ENCODE peak calls at places on chromosomes 1 and 21, in nine cellular contexts. One of them, this sample, is unnamed.

GRCh38 chr1:17858027-17858426 is 102.9 kb downstream of the ACTL8 start:
- DNase-seq in fibroblast of pulmonary artery: peak
- DNase-seq in NB4: no peak
- DNase-seq in RWPE1: no peak
- DNase-seq in colonic mucosa: no peak
- DNase-seq in WTC11: no peak
- DNase-seq in thoracic aorta: no peak
- DNase-seq in PC-9: no peak
- DNase-seq in fibroblast of mammary gland: peak
- DNase-seq in this sample: no peak

GRCh38 chr1:221637641-221638041 is 104.2 kb downstream of the DUSP10 start:
- DNase-seq in fibroblast of pulmonary artery: peak
- DNase-seq in NB4: no peak
- DNase-seq in RWPE1: no peak
- DNase-seq in colonic mucosa: no peak
- DNase-seq in WTC11: no peak
- DNase-seq in thoracic aorta: no peak
- DNase-seq in PC-9: no peak
- DNase-seq in fibroblast of mammary gland: peak
- DNase-seq in this sample: peak

GRCh38 chr21:25911730-25912401 is 177.1 kb downstream of the GABPA start:
- DNase-seq in fibroblast of pulmonary artery: no peak
- DNase-seq in NB4: no peak
- DNase-seq in RWPE1: no peak
- DNase-seq in colonic mucosa: peak
- DNase-seq in WTC11: no peak
- DNase-seq in thoracic aorta: no peak
- DNase-seq in PC-9: no peak
- DNase-seq in fibroblast of mammary gland: no peak
- DNase-seq in this sample: no peak

GRCh38 chr1:191831572-191831971 is 326.7 kb upstream of the RGS18 start:
- DNase-seq in fibroblast of pulmonary artery: peak
- DNase-seq in NB4: peak
- DNase-seq in RWPE1: no peak
- DNase-seq in colonic mucosa: no peak
- DNase-seq in WTC11: no peak
- DNase-seq in thoracic aorta: no peak
- DNase-seq in PC-9: no peak
- DNase-seq in fibroblast of mammary gland: no peak
- DNase-seq in this sample: no peak

GRCh38 chr1:41005876-41006275 is 15.6 kb downstream of the SLFNL1 start:
- DNase-seq in fibroblast of pulmonary artery: no peak
- DNase-seq in NB4: no peak
- DNase-seq in RWPE1: no peak
- DNase-seq in colonic mucosa: no peak
- DNase-seq in WTC11: no peak
- DNase-seq in thoracic aorta: no peak
- DNase-seq in PC-9: no peak
- DNase-seq in fibroblast of mammary gland: no peak
- DNase-seq in this sample: no peak

GRCh38 chr1:160129046-160129445 is 13.5 kb downstream of the ATP1A2 start:
- DNase-seq in fibroblast of pulmonary artery: no peak
- DNase-seq in NB4: no peak
- DNase-seq in RWPE1: no peak
- DNase-seq in colonic mucosa: no peak
- DNase-seq in WTC11: no peak
- DNase-seq in thoracic aorta: no peak
- DNase-seq in PC-9: no peak
- DNase-seq in fibroblast of mammary gland: peak
- DNase-seq in this sample: no peak

GRCh38 chr1:182484067-182484466 is 34.1 kb downstream of the RGSL1 start:
- DNase-seq in fibroblast of pulmonary artery: no peak
- DNase-seq in NB4: no peak
- DNase-seq in RWPE1: no peak
- DNase-seq in colonic mucosa: no peak
- DNase-seq in WTC11: no peak
- DNase-seq in thoracic aorta: no peak
- DNase-seq in PC-9: no peak
- DNase-seq in fibroblast of mammary gland: no peak
- DNase-seq in this sample: no peak

GRCh38 chr1:15016526-15016925 is 137.0 kb upstream of the TMEM51 start:
- DNase-seq in fibroblast of pulmonary artery: no peak
- DNase-seq in NB4: peak
- DNase-seq in RWPE1: no peak
- DNase-seq in colonic mucosa: no peak
- DNase-seq in WTC11: no peak
- DNase-seq in thoracic aorta: no peak
- DNase-seq in PC-9: no peak
- DNase-seq in fibroblast of mammary gland: no peak
- DNase-seq in this sample: no peak

GRCh38 chr1:31155216-31155806 is 84.4 kb downstream of the NKAIN1 start:
- DNase-seq in fibroblast of pulmonary artery: peak
- DNase-seq in NB4: peak
- DNase-seq in RWPE1: peak
- DNase-seq in colonic mucosa: peak
- DNase-seq in WTC11: peak
- DNase-seq in thoracic aorta: no peak
- DNase-seq in PC-9: peak
- DNase-seq in fibroblast of mammary gland: peak
- DNase-seq in this sample: no peak

GRCh38 chr1:31785020-31785946 is 21.1 kb upstream of the ADGRB2 start:
- DNase-seq in fibroblast of pulmonary artery: no peak
- DNase-seq in NB4: peak
- DNase-seq in RWPE1: no peak
- DNase-seq in colonic mucosa: no peak
- DNase-seq in WTC11: peak
- DNase-seq in thoracic aorta: no peak
- DNase-seq in PC-9: no peak
- DNase-seq in fibroblast of mammary gland: no peak
- DNase-seq in this sample: no peak

GRCh38 chr1:8682573-8682972 is 134.9 kb downstream of the RERE start:
- DNase-seq in fibroblast of pulmonary artery: no peak
- DNase-seq in NB4: no peak
- DNase-seq in RWPE1: peak
- DNase-seq in colonic mucosa: no peak
- DNase-seq in WTC11: no peak
- DNase-seq in thoracic aorta: no peak
- DNase-seq in PC-9: peak
- DNase-seq in fibroblast of mammary gland: no peak
- DNase-seq in this sample: no peak

GRCh38 chr1:2082064-2082463 is 31.9 kb downstream of the PRKCZ start:
- DNase-seq in fibroblast of pulmonary artery: no peak
- DNase-seq in NB4: no peak
- DNase-seq in RWPE1: no peak
- DNase-seq in colonic mucosa: no peak
- DNase-seq in WTC11: no peak
- DNase-seq in thoracic aorta: no peak
- DNase-seq in PC-9: no peak
- DNase-seq in fibroblast of mammary gland: no peak
- DNase-seq in this sample: no peak

GRCh38 chr1:2085080-2085479 is 34.9 kb downstream of the PRKCZ start:
- DNase-seq in fibroblast of pulmonary artery: no peak
- DNase-seq in NB4: no peak
- DNase-seq in RWPE1: no peak
- DNase-seq in colonic mucosa: no peak
- DNase-seq in WTC11: no peak
- DNase-seq in thoracic aorta: no peak
- DNase-seq in PC-9: no peak
- DNase-seq in fibroblast of mammary gland: no peak
- DNase-seq in this sample: no peak

GRCh38 chr1:2083666-2084065 is 33.5 kb downstream of the PRKCZ start:
- DNase-seq in fibroblast of pulmonary artery: no peak
- DNase-seq in NB4: no peak
- DNase-seq in RWPE1: no peak
- DNase-seq in colonic mucosa: no peak
- DNase-seq in WTC11: no peak
- DNase-seq in thoracic aorta: no peak
- DNase-seq in PC-9: no peak
- DNase-seq in fibroblast of mammary gland: no peak
- DNase-seq in this sample: no peak

GRCh38 chr1:2086446-2087082 is 36.4 kb downstream of the PRKCZ start:
- DNase-seq in fibroblast of pulmonary artery: no peak
- DNase-seq in NB4: no peak
- DNase-seq in RWPE1: no peak
- DNase-seq in colonic mucosa: no peak
- DNase-seq in WTC11: no peak
- DNase-seq in thoracic aorta: no peak
- DNase-seq in PC-9: no peak
- DNase-seq in fibroblast of mammary gland: no peak
- DNase-seq in this sample: no peak

DNA sequence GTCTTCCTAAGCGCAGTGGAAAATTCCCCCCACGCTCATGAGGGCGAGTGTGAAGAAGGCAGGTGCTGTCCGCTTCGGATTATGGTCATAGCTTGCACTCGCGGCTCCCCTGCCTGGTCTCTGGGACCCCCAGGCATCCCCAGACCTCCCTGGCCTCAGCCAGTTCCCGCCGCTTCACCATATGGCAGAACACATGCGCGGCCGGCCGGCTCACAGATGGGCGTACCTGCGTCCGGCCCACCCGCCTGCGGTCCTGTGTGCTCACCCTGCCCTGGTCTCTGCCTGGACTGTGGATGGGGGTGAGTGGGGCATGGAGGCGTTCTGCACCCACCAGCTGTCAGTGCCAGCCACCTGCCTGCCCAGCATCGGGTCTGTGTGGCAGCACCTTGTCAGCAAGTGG is 34.1 kb downstream of the PRKCZ start:
- DNase-seq in fibroblast of pulmonary artery: no peak
- DNase-seq in NB4: no peak
- DNase-seq in RWPE1: no peak
- DNase-seq in colonic mucosa: no peak
- DNase-seq in WTC11: no peak
- DNase-seq in thoracic aorta: no peak
- DNase-seq in PC-9: no peak
- DNase-seq in fibroblast of mammary gland: no peak
- DNase-seq in this sample: no peak
- TF ChIP-seq CTCF in fibroblast of pulmonary artery: no peak
- TF ChIP-seq CTCF in NB4: no peak
- TF ChIP-seq CTCF in RWPE1: no peak
- TF ChIP-seq CTCF in colonic mucosa: no peak
- TF ChIP-seq CTCF in WTC11: no peak
- TF ChIP-seq CTCF in thoracic aorta: no peak
- TF ChIP-seq CTCF in PC-9: no peak
- TF ChIP-seq CTCF in fibroblast of mammary gland: no peak
- TF ChIP-seq CTCF in this sample: no peak

GRCh38 chr21:44568667-44569556 is 4.6 kb upstream of the KRTAP10-4 start:
- DNase-seq in fibroblast of pulmonary artery: no peak
- DNase-seq in NB4: no peak
- DNase-seq in RWPE1: no peak
- DNase-seq in colonic mucosa: no peak
- DNase-seq in WTC11: no peak
- DNase-seq in thoracic aorta: no peak
- DNase-seq in PC-9: no peak
- DNase-seq in fibroblast of mammary gland: no peak
- DNase-seq in this sample: no peak
- TF ChIP-seq CTCF in fibroblast of pulmonary artery: no peak
- TF ChIP-seq CTCF in NB4: no peak
- TF ChIP-seq CTCF in RWPE1: no peak
- TF ChIP-seq CTCF in colonic mucosa: no peak
- TF ChIP-seq CTCF in WTC11: no peak
- TF ChIP-seq CTCF in thoracic aorta: no peak
- TF ChIP-seq CTCF in PC-9: no peak
- TF ChIP-seq CTCF in fibroblast of mammary gland: no peak
- TF ChIP-seq CTCF in this sample: no peak

GRCh38 chr21:43826623-43826974 is 37.2 kb downstream of the RRP1 start:
- DNase-seq in fibroblast of pulmonary artery: no peak
- DNase-seq in NB4: no peak
- DNase-seq in RWPE1: no peak
- DNase-seq in colonic mucosa: no peak
- DNase-seq in WTC11: no peak
- DNase-seq in thoracic aorta: no peak
- DNase-seq in PC-9: no peak
- DNase-seq in fibroblast of mammary gland: no peak
- DNase-seq in this sample: no peak

GRCh38 chr21:43825610-43825935 is 36.2 kb downstream of the RRP1 start:
- DNase-seq in fibroblast of pulmonary artery: no peak
- DNase-seq in NB4: no peak
- DNase-seq in RWPE1: no peak
- DNase-seq in colonic mucosa: no peak
- DNase-seq in WTC11: no peak
- DNase-seq in thoracic aorta: no peak
- DNase-seq in PC-9: no peak
- DNase-seq in fibroblast of mammary gland: no peak
- DNase-seq in this sample: no peak

GRCh38 chr21:43827015-43827611 is 37.7 kb downstream of the RRP1 start:
- DNase-seq in fibroblast of pulmonary artery: peak
- DNase-seq in NB4: no peak
- DNase-seq in RWPE1: no peak
- DNase-seq in colonic mucosa: no peak
- DNase-seq in WTC11: no peak
- DNase-seq in thoracic aorta: no peak
- DNase-seq in PC-9: no peak
- DNase-seq in fibroblast of mammary gland: peak
- DNase-seq in this sample: no peak

GRCh38 chr21:43824883-43825609 is 35.7 kb downstream of the RRP1 start:
- DNase-seq in fibroblast of pulmonary artery: no peak
- DNase-seq in NB4: no peak
- DNase-seq in RWPE1: no peak
- DNase-seq in colonic mucosa: peak
- DNase-seq in WTC11: no peak
- DNase-seq in thoracic aorta: no peak
- DNase-seq in PC-9: no peak
- DNase-seq in fibroblast of mammary gland: no peak
- DNase-seq in this sample: no peak

DNA sequence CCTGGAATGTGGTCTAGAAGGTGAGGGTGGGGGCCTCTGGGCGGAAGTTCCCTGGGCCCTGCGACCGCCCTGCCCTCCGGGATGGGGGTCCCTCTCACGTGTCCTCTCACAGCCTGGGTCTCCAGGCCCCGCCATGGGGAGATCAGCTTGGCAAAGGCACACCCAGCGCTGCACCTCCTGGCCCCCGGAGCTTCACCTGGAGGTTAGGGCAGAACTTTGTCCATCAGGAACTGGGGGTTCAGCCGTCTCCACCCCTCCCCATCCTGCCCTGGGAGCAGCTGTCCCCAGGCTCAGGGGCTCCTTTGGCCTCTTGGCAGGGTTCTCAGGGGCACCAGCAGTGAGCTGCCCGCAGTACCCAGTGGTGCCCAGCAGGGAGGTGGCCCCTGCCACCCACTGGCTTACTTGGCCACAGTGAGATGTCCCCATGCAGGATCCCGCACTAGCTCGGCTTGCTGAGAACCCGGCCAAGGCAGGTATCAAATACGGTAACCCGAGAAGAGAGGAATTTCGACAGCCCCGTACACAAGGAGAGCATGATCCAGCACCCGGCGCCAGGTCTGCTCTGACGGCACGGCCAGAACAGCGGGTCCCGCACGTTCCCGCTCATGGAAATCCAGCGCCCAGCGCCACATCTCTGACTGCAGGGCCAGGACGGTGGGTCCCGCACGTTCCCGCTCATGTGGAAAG is 36.7 kb downstream of the RRP1 start:
- DNase-seq in fibroblast of pulmonary artery: no peak
- DNase-seq in NB4: no peak
- DNase-seq in RWPE1: no peak
- DNase-seq in colonic mucosa: no peak
- DNase-seq in WTC11: peak
- DNase-seq in thoracic aorta: no peak
- DNase-seq in PC-9: no peak
- DNase-seq in fibroblast of mammary gland: no peak
- DNase-seq in this sample: no peak
- TF ChIP-seq CTCF in fibroblast of pulmonary artery: no peak
- TF ChIP-seq CTCF in NB4: no peak
- TF ChIP-seq CTCF in RWPE1: peak
- TF ChIP-seq CTCF in colonic mucosa: no peak
- TF ChIP-seq CTCF in WTC11: no peak
- TF ChIP-seq CTCF in thoracic aorta: peak
- TF ChIP-seq CTCF in PC-9: peak
- TF ChIP-seq CTCF in fibroblast of mammary gland: no peak
- TF ChIP-seq CTCF in this sample: peak

GRCh38 chr1:1892763-1893120 is 1.9 kb upstream of the GNB1 start:
- DNase-seq in fibroblast of pulmonary artery: no peak
- DNase-seq in NB4: no peak
- DNase-seq in RWPE1: no peak
- DNase-seq in colonic mucosa: no peak
- DNase-seq in WTC11: no peak
- DNase-seq in thoracic aorta: no peak
- DNase-seq in PC-9: no peak
- DNase-seq in fibroblast of mammary gland: no peak
- DNase-seq in this sample: no peak
- TF ChIP-seq CTCF in fibroblast of pulmonary artery: no peak
- TF ChIP-seq CTCF in NB4: no peak
- TF ChIP-seq CTCF in RWPE1: no peak
- TF ChIP-seq CTCF in colonic mucosa: no peak
- TF ChIP-seq CTCF in WTC11: no peak
- TF ChIP-seq CTCF in thoracic aorta: no peak
- TF ChIP-seq CTCF in PC-9: no peak
- TF ChIP-seq CTCF in fibroblast of mammary gland: no peak
- TF ChIP-seq CTCF in this sample: no peak